ENCODE peak calls at places on chromosomes 7 and 10, in five cellular contexts. Y, B, R, A and M are unnamed samples. For H3K36me3, the result is how much of the 10 kb centered on the place peaks cover.

GRCh38 chr7:1856161-1856965 is 186.3 kb downstream of the ELFN1 start:
- DNase-seq in A (no peak), R (no peak), B (no peak), Y (no peak), M (no peak)

GRCh38 chr7:130349911-130350782 is 5.5 kb downstream of the CPA5 start:
- DNase-seq in A (no peak), B (no peak), Y (no peak), R (no peak), M (no peak)

GRCh38 chr7:2450198-2451107 is 25.7 kb downstream of the GRIFIN start:
- DNase-seq in A (no peak), B (no peak), R (no peak), Y (no peak), M (no peak)

GRCh38 chr7:114478384-114478783 is 63.8 kb downstream of the FOXP2 start:
- DNase-seq in A (no peak), Y (no peak), R (no peak), B (no peak), M (no peak)

GRCh38 chr10:87661861-87662785 is 2.4 kb downstream of the PAPSS2 start:
- DNase-seq in R (peak), B (no peak), Y (no peak), A (no peak), M (no peak)

GRCh38 chr7:45657890-45658715 is 83.9 kb downstream of the ADCY1 start:
- DNase-seq in A (no peak), B (no peak), R (no peak), Y (no peak), M (no peak)

GRCh38 chr7:21243265-21243664 is 184.6 kb upstream of the SP4 start:
- DNase-seq in R (no peak), A (no peak), B (no peak), Y (no peak), M (no peak)

GRCh38 chr10:6114299-6114698 is 25.5 kb downstream of the RBM17 start:
- DNase-seq in R (no peak), B (no peak), Y (no peak), A (no peak), M (no peak)

GRCh38 chr7:27708485-27708884 is 31.5 kb upstream of the TAX1BP1 start:
- DNase-seq in R (no peak), B (no peak), Y (no peak), A (no peak), M (no peak)

GRCh38 chr10:94762393-94762792 is at the start of gene CYP2C19:
- DNase-seq in A (no peak), Y (no peak), R (no peak), B (no peak), M (no peak)

GRCh38 chr7:4302203-4302905 is 379.7 kb upstream of the FOXK1 start:
- DNase-seq in R (no peak), A (no peak), B (no peak), Y (no peak), M (no peak)

GRCh38 chr7:31418928-31419327 is 78.4 kb upstream of the NEUROD6 start:
- DNase-seq in R (no peak), Y (no peak), A (no peak), B (no peak), M (no peak)

GRCh38 chr7:158252081-158252836 is 335.4 kb downstream of the PTPRN2 start:
- DNase-seq in B (peak), A (peak), R (no peak), Y (no peak), M (no peak)

GRCh38 chr10:37654466-37654865 is 202.9 kb downstream of the ZNF248 start:
- DNase-seq in Y (no peak), B (no peak), A (no peak), R (no peak), M (no peak)

GRCh38 chr10:1120761-1121160 is 64.6 kb downstream of the WDR37 start:
- DNase-seq in A (no peak), Y (peak), R (no peak), B (no peak), M (no peak)

GRCh38 chr7:133265821-133266220 is 12.9 kb downstream of the EXOC4 start:
- DNase-seq in A (no peak), Y (no peak), R (peak), B (no peak), M (no peak)

GRCh38 chr7:71120096-71120495 is 11.8 kb upstream of the GALNT17 start:
- DNase-seq in R (no peak), A (no peak), Y (no peak), B (no peak), M (no peak)

GRCh38 chr7:20307901-20308300 is 22.8 kb upstream of the ITGB8 start:
- DNase-seq in R (no peak), Y (no peak), A (no peak), B (no peak), M (no peak)

GRCh38 chr7:27939893-27940292 is 199.9 kb downstream of the TAX1BP1 start:
- DNase-seq in Y (no peak), A (no peak), B (no peak), R (no peak), M (no peak)

GRCh38 chr7:30752979-30753378 is 1.0 kb downstream of the INMT start:
- DNase-seq in R (no peak), A (peak), Y (peak), B (peak), M (no peak)

GRCh38 chr10:35508647-35509046 is 96.5 kb upstream of the GJD4 start:
- DNase-seq in B (no peak), Y (no peak), A (no peak), R (no peak), M (no peak)

GRCh38 chr7:75968561-75969001 is 25.8 kb downstream of the TMEM120A start:
- DNase-seq in B (peak), A (no peak), R (no peak), Y (no peak), M (no peak)
- H3K27ac ChIP-seq in B (peak), A (peak), R (no peak), Y (no peak), M (no peak)

DNA sequence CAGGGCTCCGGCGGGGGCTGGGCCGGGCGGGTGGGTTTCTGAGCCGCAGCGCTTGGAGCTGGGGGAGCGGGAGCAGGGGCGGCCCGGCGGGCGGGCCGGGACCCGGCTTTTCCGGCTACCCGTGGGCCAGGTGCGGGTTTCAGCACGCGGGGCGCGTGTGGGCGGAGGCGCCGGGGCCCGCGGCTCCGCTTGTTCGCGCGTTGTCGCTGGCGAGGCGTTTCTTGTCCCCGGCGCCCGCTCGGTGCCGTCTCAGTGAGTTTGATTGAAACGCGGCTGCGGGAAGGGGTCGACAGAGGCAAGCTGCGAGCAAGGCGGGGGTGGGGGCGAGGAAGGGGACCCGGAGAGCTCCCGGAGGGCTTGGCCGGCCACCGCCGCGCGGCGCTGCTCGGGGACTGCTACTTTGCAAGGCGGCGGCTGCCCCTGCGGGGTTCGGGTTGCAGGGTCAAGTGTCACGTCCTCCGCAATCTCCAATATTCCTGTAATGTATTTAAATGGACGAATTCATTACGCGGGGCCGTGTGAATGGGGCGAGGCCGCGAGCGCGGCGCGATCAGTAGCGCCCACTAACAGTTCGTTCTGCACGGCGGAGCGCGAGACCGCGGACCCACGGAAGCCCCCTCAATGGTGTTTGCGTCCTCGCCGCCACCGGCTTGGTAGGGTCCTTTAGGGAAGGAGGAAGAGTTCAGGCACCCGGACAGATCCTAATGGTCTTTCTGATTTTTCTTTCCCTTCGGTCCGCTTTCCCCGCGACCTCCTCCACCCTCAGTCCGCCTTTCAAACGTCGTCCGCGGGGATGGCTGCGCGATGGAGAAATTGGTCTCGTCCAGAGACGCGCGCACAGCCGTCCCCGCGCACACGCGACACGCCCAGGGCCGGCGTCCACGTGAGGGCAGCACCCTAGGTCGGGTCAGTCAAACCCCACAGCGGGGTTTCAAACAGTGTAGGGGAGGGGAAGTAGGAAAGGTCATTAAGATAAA is 76.9 kb downstream of the INSIG1 start:
- DNase-seq in B (no peak), R (no peak), Y (no peak), A (no peak), M (no peak)
- H3K4me3 ChIP-seq in B (peak), R (no peak), Y (no peak), A (peak), M (peak)

GRCh38 chr10:17234541-17234940 is 6.5 kb downstream of the VIM start:
- DNase-seq in A (no peak), Y (no peak), B (no peak), R (no peak), M (no peak)
- H3K36me3 ChIP-seq in A (under half), Y (under half), B (half or more), R (half or more), M (half or more)

GRCh38 chr10:72364239-72364777 is 9.6 kb upstream of the DNAJB12 start:
- DNase-seq in R (peak), B (peak), Y (peak), A (peak), M (peak)
- H3K27ac ChIP-seq in R (peak), B (peak), Y (no peak), A (peak), M (no peak)

DNA sequence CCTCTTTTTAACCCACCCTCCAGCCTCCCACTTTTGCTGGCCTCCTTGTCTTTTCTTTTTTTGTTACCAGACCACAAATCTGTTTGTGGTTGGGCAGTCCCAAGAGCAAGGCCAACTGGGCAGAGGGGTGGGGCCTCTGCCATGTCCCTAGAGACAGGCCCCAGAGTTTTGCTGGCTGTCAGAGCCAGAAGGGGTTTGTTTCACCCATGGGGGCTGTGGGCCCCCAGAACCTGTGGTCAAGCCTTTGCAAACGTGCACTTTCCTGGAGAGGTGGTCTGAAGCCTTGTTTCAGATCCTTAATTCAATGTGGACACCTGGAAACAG is 10.3 kb downstream of the ZMIZ1 start:
- DNase-seq in A (no peak), Y (no peak), R (no peak), B (no peak), M (no peak)
- H3K4me3 ChIP-seq in A (no peak), Y (no peak), R (no peak), B (no peak), M (no peak)

GRCh38 chr7:131552053-131552452 is 4.4 kb downstream of the PODXL start:
- DNase-seq in R (no peak), A (no peak), Y (no peak), B (no peak), M (no peak)
- H3K36me3 ChIP-seq in R (under half), A (under half), Y (under half), B (under half), M (under half)

GRCh38 chr7:105489409-105489808 is 32.7 kb downstream of the PUS7 start:
- DNase-seq in R (no peak), B (no peak), A (no peak), Y (no peak), M (no peak)
- H3K27ac ChIP-seq in R (no peak), B (no peak), A (no peak), Y (no peak), M (no peak)

GRCh38 chr10:46264737-46265368 is 21.9 kb upstream of the ANTXRL start:
- DNase-seq in B (no peak), R (no peak), Y (no peak), A (no peak), M (no peak)

GRCh38 chr10:46268076-46268881 is 18.5 kb upstream of the ANTXRL start:
- DNase-seq in B (no peak), Y (no peak), A (no peak), R (no peak), M (no peak)

GRCh38 chr10:46265981-46266505 is 20.8 kb upstream of the ANTXRL start:
- DNase-seq in R (no peak), B (no peak), Y (no peak), A (no peak), M (no peak)

GRCh38 chr10:46266506-46266985 is 20.3 kb upstream of the ANTXRL start:
- DNase-seq in B (no peak), R (no peak), A (no peak), Y (no peak), M (no peak)

DNA sequence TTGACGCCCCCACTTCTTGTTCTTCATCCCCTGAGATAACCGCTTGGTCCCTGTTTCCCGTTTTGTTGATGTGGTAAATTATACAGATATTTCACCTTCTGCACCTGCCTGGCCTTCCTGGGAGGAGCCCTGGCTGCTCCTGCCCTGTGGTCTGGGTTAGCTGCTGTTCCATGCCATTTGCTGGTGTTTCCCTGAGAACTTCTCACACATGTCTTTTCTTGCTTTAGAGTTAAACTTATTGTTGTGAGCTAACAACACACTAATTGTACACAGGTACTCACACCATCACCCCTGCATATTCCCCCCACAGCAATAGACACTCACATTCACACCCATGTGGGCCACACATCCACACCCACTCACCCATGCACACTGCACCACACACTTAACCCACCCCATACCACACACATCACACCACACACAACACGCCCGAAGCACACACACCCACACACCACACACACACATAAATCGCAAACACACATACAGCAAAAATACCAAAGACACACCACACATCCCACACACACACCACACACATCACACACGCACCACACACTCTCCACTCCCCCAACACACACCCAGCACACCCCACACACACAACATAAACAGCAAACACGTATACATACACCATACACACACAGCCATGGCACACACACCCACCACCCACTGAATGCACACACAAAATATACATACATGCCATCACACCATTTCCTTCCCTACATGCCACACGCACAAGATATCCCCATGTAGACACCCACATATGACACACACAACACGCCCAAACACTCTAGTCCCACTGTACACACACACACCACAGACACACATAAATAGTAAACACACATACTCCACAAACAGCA is 19.4 kb upstream of the ANTXRL start:
- DNase-seq in Y (no peak), B (no peak), R (no peak), A (no peak), M (no peak)
- H3K4me3 ChIP-seq in Y (no peak), B (no peak), R (no peak), A (no peak), M (no peak)

DNA sequence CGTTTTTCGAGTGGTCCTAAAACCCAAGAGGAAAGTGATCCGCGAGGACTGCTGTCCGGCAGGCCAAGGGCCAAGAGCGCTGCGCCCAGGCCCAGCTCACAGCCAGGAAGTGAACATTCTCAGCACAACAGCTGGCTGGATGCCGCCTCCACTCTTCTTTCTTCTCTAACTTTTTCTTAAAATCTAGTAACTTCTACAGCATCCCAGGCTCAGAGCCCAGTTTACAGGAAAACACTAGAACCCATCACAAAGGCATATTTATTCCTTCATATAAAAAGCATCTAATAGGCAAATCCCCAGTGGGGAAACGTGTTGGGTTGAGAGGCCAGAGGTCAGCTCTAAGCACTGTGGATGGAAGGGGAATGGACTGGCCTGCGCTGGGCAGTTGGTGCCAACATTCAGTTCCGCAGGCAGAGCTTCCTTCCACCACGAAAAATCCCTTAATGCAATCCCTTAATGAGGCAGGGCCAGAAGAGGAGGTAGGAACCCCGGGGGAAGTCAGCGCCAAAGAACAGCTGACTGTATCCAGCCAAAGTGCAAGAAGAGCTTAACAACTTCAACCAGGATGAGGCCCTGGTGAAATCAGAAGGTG is 74.8 kb downstream of the ZRANB1 start:
- DNase-seq in R (no peak), Y (peak), A (no peak), B (peak), M (no peak)
- H3K36me3 ChIP-seq in R (under half), Y (under half), A (under half), B (under half), M (under half)